ENCODE peak calls at places on chromosomes 16 and 17, in ten cellular contexts. V, C, H, D, W, T, S, O, R and J are unnamed samples.

GRCh38 chr17:39618252-39618913 is 8.4 kb upstream of the PPP1R1B start:
- DNase-seq in T (no peak), O (no peak), D (peak), V (no peak), W (no peak), S (no peak), H (no peak), C (no peak), R (no peak), J (no peak)

GRCh38 chr16:22235839-22236745 is 30.0 kb downstream of the EEF2K start:
- DNase-seq in W (peak), C (no peak), T (no peak), O (no peak), R (no peak), H (no peak), D (no peak), S (no peak), V (no peak), J (no peak)

GRCh38 chr17:15973834-15974233 is 25.7 kb downstream of the ZSWIM7 start:
- DNase-seq in W (no peak), D (no peak), O (no peak), R (no peak), S (no peak), C (no peak), T (no peak), H (no peak), V (no peak), J (no peak)

GRCh38 chr17:73644145-73645049 is at the start of gene SDK2:
- DNase-seq in O (peak), W (peak), T (no peak), R (no peak), H (no peak), S (no peak), V (no peak), C (no peak), D (peak), J (no peak)

GRCh38 chr17:42780816-42781638 is 617 bp downstream of the WNK4 start:
- DNase-seq in R (no peak), V (no peak), C (no peak), H (no peak), T (no peak), W (peak), S (no peak), D (no peak), O (no peak), J (no peak)

GRCh38 chr17:49964539-49965521 is 4.2 kb upstream of the DLX4 start:
- DNase-seq in D (no peak), O (no peak), H (no peak), C (no peak), R (no peak), W (no peak), V (peak), S (no peak), T (no peak), J (no peak)

GRCh38 chr17:61251939-61252865 is 147.4 kb upstream of the TBX2 start:
- DNase-seq in S (no peak), D (no peak), C (no peak), O (no peak), H (peak), T (no peak), R (no peak), V (no peak), W (peak), J (no peak)

GRCh38 chr17:2214047-2214717 is 89.4 kb downstream of the SMG6 start:
- DNase-seq in S (no peak), H (peak), W (peak), V (no peak), O (no peak), D (peak), T (no peak), C (no peak), R (no peak), J (no peak)

GRCh38 chr16:88750854-88751253 is 34.2 kb downstream of the PIEZO1 start:
- DNase-seq in O (no peak), D (no peak), C (no peak), W (no peak), R (no peak), H (no peak), S (no peak), V (no peak), T (no peak), J (no peak)

GRCh38 chr16:77794586-77794985 is 6.2 kb downstream of the VAT1L start:
- DNase-seq in T (no peak), W (peak), H (no peak), O (no peak), D (peak), S (no peak), R (no peak), C (no peak), V (no peak), J (no peak)

GRCh38 chr17:49962599-49963276 is 6.3 kb upstream of the DLX4 start:
- DNase-seq in V (no peak), T (no peak), H (no peak), O (no peak), R (no peak), S (no peak), D (no peak), C (no peak), W (no peak), J (no peak)

GRCh38 chr17:48719642-48720262 is 2.6 kb downstream of the PRAC1 start:
- DNase-seq in O (no peak), W (no peak), C (no peak), S (no peak), H (no peak), V (no peak), T (no peak), D (no peak), R (no peak), J (no peak)

GRCh38 chr16:47887496-47887895 is 268.3 kb downstream of the ABCC12 start:
- DNase-seq in V (no peak), D (peak), T (no peak), W (peak), H (no peak), O (no peak), S (no peak), R (no peak), C (no peak), J (no peak)

GRCh38 chr17:56475121-56475520 is 118.4 kb upstream of the NOG start:
- DNase-seq in C (no peak), D (no peak), O (no peak), T (no peak), W (no peak), R (no peak), V (no peak), S (no peak), H (no peak), J (no peak)

GRCh38 chr16:84874004-84874435 is 54.2 kb downstream of the CRISPLD2 start:
- DNase-seq in V (no peak), W (peak), S (no peak), C (no peak), T (no peak), D (no peak), R (no peak), O (no peak), H (no peak), J (no peak)

GRCh38 chr17:12067425-12067824 is 46.7 kb downstream of the MAP2K4 start:
- DNase-seq in V (no peak), S (no peak), O (no peak), R (no peak), W (no peak), T (no peak), H (no peak), D (no peak), C (no peak), J (no peak)

GRCh38 chr16:625402-626173 is 5.2 kb upstream of the WFIKKN1 start:
- DNase-seq in S (no peak), H (no peak), R (no peak), V (no peak), W (no peak), C (no peak), D (no peak), T (no peak), O (peak), J (no peak)

GRCh38 chr16:1870365-1871082 is 1.4 kb downstream of the MEIOB start:
- DNase-seq in R (no peak), S (no peak), O (no peak), T (no peak), W (peak), C (no peak), V (no peak), D (peak), H (no peak), J (no peak)

GRCh38 chr17:65190467-65191095 is 53.4 kb downstream of the RGS9 start:
- DNase-seq in W (peak), H (no peak), D (peak), T (no peak), V (no peak), R (no peak), C (no peak), O (no peak), S (no peak), J (no peak)

GRCh38 chr17:83173997-83174858 is 94.8 kb downstream of the METRNL start:
- DNase-seq in S (no peak), R (no peak), D (no peak), O (peak), H (no peak), T (no peak), V (no peak), C (no peak), W (no peak), J (no peak)

GRCh38 chr16:1913327-1914083 is 4.7 kb downstream of the HS3ST6 start:
- DNase-seq in W (no peak), T (peak), H (no peak), C (no peak), R (no peak), V (no peak), D (peak), S (no peak), O (no peak), J (no peak)

GRCh38 chr17:31048142-31048541 is 46.6 kb upstream of the NF1 start:
- DNase-seq in R (no peak), D (no peak), C (no peak), T (no peak), H (no peak), O (no peak), V (no peak), W (no peak), S (no peak), J (no peak)

GRCh38 chr17:27353469-27354050 is 59.6 kb downstream of the WSB1 start:
- DNase-seq in R (peak), C (peak), S (peak), V (peak), W (peak), D (peak), H (peak), O (peak), T (peak), J (peak)

GRCh38 chr16:28597692-28598261 is 927 bp upstream of the SULT1A2 start:
- DNase-seq in V (no peak), R (no peak), T (no peak), S (no peak), D (no peak), W (no peak), H (no peak), O (no peak), C (no peak), J (no peak)

GRCh38 chr16:1771072-1771863 is at the start of gene NME3:
- DNase-seq in T (peak), R (peak), O (peak), V (peak), C (peak), D (peak), W (peak), H (peak), S (peak), J (peak)

GRCh38 chr17:883586-883962 is 96.0 kb downstream of the NXN start:
- DNase-seq in H (no peak), S (no peak), R (no peak), T (no peak), W (no peak), D (no peak), V (no peak), O (no peak), C (no peak), J (no peak)

GRCh38 chr16:78878570-78878969 is 722.0 kb downstream of the MAF start:
- DNase-seq in R (no peak), W (no peak), O (no peak), V (no peak), H (no peak), S (no peak), D (no peak), C (no peak), T (no peak), J (no peak)

GRCh38 chr17:35627417-35627816 is 40.3 kb downstream of the AP2B1 start:
- DNase-seq in W (peak), D (no peak), S (no peak), T (no peak), O (no peak), H (no peak), V (no peak), R (no peak), C (no peak), J (no peak)

GRCh38 chr16:57190136-57190535 is 4.0 kb downstream of the RSPRY1 start:
- DNase-seq in W (peak), S (no peak), C (no peak), H (no peak), O (no peak), R (no peak), V (no peak), T (no peak), D (no peak), J (no peak)

GRCh38 chr17:69227536-69227935 is 1.1 kb downstream of the ABCA10 start:
- DNase-seq in C (no peak), T (no peak), D (no peak), O (no peak), S (no peak), V (no peak), W (no peak), H (no peak), R (no peak), J (no peak)

GRCh38 chr16:2919511-2920255 is 8.0 kb downstream of the FLYWCH1 start:
- DNase-seq in H (no peak), D (peak), O (peak), R (peak), W (peak), C (peak), T (peak), S (peak), V (peak), J (peak)

GRCh38 chr17:50534979-50535326 is 2.4 kb downstream of the EPN3 start:
- DNase-seq in D (no peak), R (no peak), C (no peak), W (no peak), V (no peak), O (no peak), T (no peak), S (no peak), H (no peak), J (no peak)

GRCh38 chr17:80003969-80004368 is 31.7 kb downstream of the TBC1D16 start:
- DNase-seq in H (no peak), T (no peak), V (no peak), S (no peak), R (no peak), O (no peak), C (no peak), W (no peak), D (no peak), J (no peak)

GRCh38 chr16:27330542-27330941 is 16.8 kb downstream of the IL4R start:
- DNase-seq in S (no peak), C (no peak), W (peak), R (no peak), T (no peak), H (no peak), V (no peak), D (no peak), O (no peak), J (no peak)

GRCh38 chr17:63741251-63742049 is at the start of gene STRADA:
- DNase-seq in T (peak), W (peak), R (peak), O (peak), S (peak), C (peak), D (peak), H (peak), V (peak), J (peak)